ENCODE peak calls at places on chromosomes 3 and 15, in six cellular contexts. M is IMR-90, S is H9, B is neuronal stem cell, W is H1, A is trophoblast cell. O is an unnamed sample.

GRCh38 chr3:30201715-30202114 is 404.7 kb upstream of the TGFBR2 start:
- DNase-seq in B (no peak), A (no peak), M (peak; percentile 34), W (no peak), S (no peak), O (no peak)

GRCh38 chr15:41340189-41340695 is 7.6 kb downstream of the NUSAP1 start:
- DNase-seq in S (no peak), A (no peak), W (no peak), M (no peak), B (no peak), O (no peak)

GRCh38 chr3:161348791-161349400 is 22.4 kb downstream of the SPTSSB start:
- DNase-seq in B (no peak), W (no peak), A (no peak), S (no peak), M (no peak), O (peak; percentile 20)

GRCh38 chr3:65888980-65889706 is 149.6 kb downstream of the MAGI1 start:
- DNase-seq in S (no peak), B (no peak), W (no peak), M (peak; percentile 98), A (peak; percentile 69), O (peak; percentile 77)

GRCh38 chr3:134309987-134310700 is 59.5 kb upstream of the RYK start:
- DNase-seq in A (peak; percentile 58), S (no peak), W (no peak), M (no peak), B (no peak), O (peak; percentile 58)

GRCh38 chr3:55440406-55440708 is 46.7 kb downstream of the WNT5A start:
- DNase-seq in S (no peak), B (no peak), A (no peak), M (no peak), W (no peak), O (peak; percentile 44)

GRCh38 chr15:52180196-52180835 is 10.9 kb downstream of the GNB5 start:
- DNase-seq in W (no peak), B (no peak), A (no peak), M (no peak), S (no peak), O (no peak)

GRCh38 chr3:17055374-17056276 is 170.9 kb downstream of the PLCL2 start:
- DNase-seq in M (peak; percentile 65), W (no peak), B (no peak), A (no peak), S (no peak), O (no peak)

GRCh38 chr3:119628390-119628789 is 30.7 kb downstream of the PLA1A start:
- DNase-seq in W (no peak), A (no peak), M (no peak), S (no peak), B (no peak), O (no peak)

GRCh38 chr3:177396707-177397106 is 199.4 kb upstream of the TBL1XR1 start:
- DNase-seq in S (no peak), B (no peak), A (no peak), M (no peak), W (no peak), O (no peak)

GRCh38 chr3:151086484-151087456 is 1.3 kb downstream of the MED12L start:
- DNase-seq in M (peak; percentile 86), W (no peak), S (peak; percentile 85), B (peak; percentile 78), A (peak; percentile 70), O (peak; percentile 92)

GRCh38 chr15:74315626-74316025 is 51.8 kb downstream of the CYP11A1 start:
- DNase-seq in W (no peak), B (no peak), A (no peak), S (no peak), M (no peak), O (no peak)

GRCh38 chr3:120168038-120168437 is 73.8 kb upstream of the GSK3B start:
- DNase-seq in A (no peak), M (no peak), B (no peak), S (no peak), W (no peak), O (no peak)

GRCh38 chr3:33032937-33033336 is 64.0 kb downstream of the GLB1 start:
- DNase-seq in M (no peak), B (no peak), A (peak; percentile 22), W (no peak), S (no peak), O (no peak)

GRCh38 chr15:31336943-31337295 is 10.3 kb downstream of the KLF13 start:
- DNase-seq in A (peak; percentile 85), S (no peak), W (no peak), M (no peak), B (no peak), O (no peak)

GRCh38 chr3:13018561-13019242 is 54.5 kb downstream of the IQSEC1 start:
- DNase-seq in S (no peak), B (no peak), M (no peak), A (no peak), W (no peak), O (no peak)

GRCh38 chr15:99502182-99502581 is 63.6 kb upstream of the MEF2A start:
- DNase-seq in A (no peak), M (no peak), B (no peak), S (no peak), W (no peak), O (no peak)

GRCh38 chr15:101498076-101498730 is 8.7 kb upstream of the PCSK6 start:
- DNase-seq in M (no peak), B (no peak), A (no peak), W (no peak), S (no peak), O (no peak)

GRCh38 chr3:161748049-161748448 is 251.4 kb downstream of the OTOL1 start:
- DNase-seq in W (no peak), B (no peak), S (no peak), A (no peak), M (no peak), O (no peak)

GRCh38 chr3:190076601-190077444 is 43.9 kb downstream of the P3H2 start:
- DNase-seq in S (no peak), W (peak; percentile 41), A (peak; percentile 88), B (peak; percentile 78), M (peak; percentile 99), O (peak; percentile 98)

GRCh38 chr3:197504239-197505191 is 51.3 kb downstream of the BDH1 start:
- DNase-seq in A (no peak), W (no peak), B (no peak), S (no peak), M (no peak), O (no peak)

GRCh38 chr15:66184936-66185790 is 68.4 kb downstream of the MEGF11 start:
- DNase-seq in M (no peak), S (peak; percentile 19), A (no peak), W (no peak), B (no peak), O (no peak)

DNA sequence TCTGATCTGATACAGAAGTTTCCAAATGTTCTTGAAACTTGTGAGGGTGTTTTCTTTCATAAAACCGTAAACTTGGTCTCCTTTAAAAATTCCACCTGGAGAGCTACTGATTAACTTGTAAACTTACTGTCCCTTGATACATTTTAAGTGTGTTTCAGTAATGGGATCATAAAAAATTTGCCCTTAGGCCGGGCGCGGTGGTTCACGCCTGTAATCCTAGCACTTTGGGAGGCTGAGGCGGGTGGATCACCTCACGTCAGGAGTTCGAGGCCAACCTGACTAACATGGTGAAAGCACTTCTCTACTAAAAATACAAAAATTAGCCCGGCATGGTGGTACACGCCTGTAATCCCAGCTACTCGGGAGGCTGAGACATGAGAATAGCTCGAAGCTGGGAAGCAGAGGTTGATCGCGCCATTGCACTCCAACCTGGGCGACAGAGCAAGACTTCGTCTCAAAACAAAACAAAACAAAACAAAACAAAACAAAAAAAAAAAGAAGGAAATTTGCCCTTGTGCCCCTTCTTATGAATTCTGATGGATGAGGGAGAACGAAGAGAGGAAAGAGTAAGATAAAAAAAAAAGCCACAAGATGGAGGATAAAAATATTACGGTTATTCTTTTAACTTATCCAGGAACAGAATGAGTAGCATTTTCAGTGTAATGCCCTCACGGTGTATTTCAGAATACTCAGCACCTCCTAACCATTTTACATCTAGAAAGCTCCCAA is 32.1 kb upstream of the AP4E1 start:
- DNase-seq in S (no peak), A (no peak), W (no peak), M (no peak), B (no peak), O (no peak)
- H3K4me1 ChIP-seq in S (no peaks in the 10 kb centered on the region), A (no peaks in the 10 kb centered on the region), W (no peaks in the 10 kb centered on the region), M (peaks cover 7% of the 10 kb centered on the region), B (no peaks in the 10 kb centered on the region), O (peaks cover 4% of the 10 kb centered on the region)

GRCh38 chr15:87712211-87712610 is 544.3 kb downstream of the NTRK3 start:
- DNase-seq in S (no peak), A (no peak), B (no peak), W (no peak), M (no peak), O (no peak)
- H4K91ac ChIP-seq in S (no peak overlapping the region), A (no peak overlapping the region), B (no peak overlapping the region), W (no peak overlapping the region), M (no peak overlapping the region), O (no peak overlapping the region)

GRCh38 chr3:129892857-129893615 is 475 bp downstream of the TMCC1 start:
- DNase-seq in W (no peak), S (peak; percentile 65), A (peak; percentile 50), M (no peak), B (peak; percentile 72), O (peak; percentile 56)
- H4K8ac ChIP-seq in W (peak overlapping the region; percentile 98), S (no peak overlapping the region), A (peak overlapping the region; percentile 90), M (peak overlapping the region; percentile 83), B (no peak overlapping the region), O (peak overlapping the region; percentile 89)

GRCh38 chr15:81032355-81032754 is 31.6 kb downstream of the TLNRD1 start:
- DNase-seq in S (no peak), A (no peak), B (no peak), M (no peak), W (no peak), O (no peak)

GRCh38 chr15:81030368-81030739 is 29.6 kb downstream of the TLNRD1 start:
- DNase-seq in S (no peak), W (no peak), M (no peak), A (no peak), B (no peak), O (no peak)

GRCh38 chr15:81029416-81030367 is 29.0 kb downstream of the TLNRD1 start:
- DNase-seq in B (no peak), W (no peak), M (peak; percentile 31), S (no peak), A (no peak), O (no peak)

GRCh38 chr15:81032818-81033217 is 32.1 kb downstream of the TLNRD1 start:
- DNase-seq in S (no peak), A (no peak), M (no peak), B (no peak), W (no peak), O (no peak)

GRCh38 chr15:81031203-81031602 is 30.5 kb downstream of the TLNRD1 start:
- DNase-seq in S (no peak), B (no peak), A (no peak), W (no peak), M (no peak), O (no peak)
- H3K4me1 ChIP-seq in S (no peaks in the 10 kb centered on the region), B (no peaks in the 10 kb centered on the region), A (no peaks in the 10 kb centered on the region), W (peaks cover 3% of the 10 kb centered on the region), M (peaks cover 4% of the 10 kb centered on the region), O (no peaks in the 10 kb centered on the region)

GRCh38 chr3:15055019-15055557 is 10.0 kb downstream of the MRPS25 start:
- DNase-seq in M (peak; percentile 59), S (no peak), B (no peak), A (no peak), W (no peak), O (no peak)
- H4K91ac ChIP-seq in M (no peak overlapping the region), S (no peak overlapping the region), B (no peak overlapping the region), A (no peak overlapping the region), W (no peak overlapping the region), O (no peak overlapping the region)

GRCh38 chr3:188316723-188317070 is 162.7 kb downstream of the LPP start:
- DNase-seq in B (no peak), A (peak; percentile 86), M (no peak), S (no peak), W (no peak), O (no peak)
- H4K8ac ChIP-seq in B (no peak overlapping the region), A (no peak overlapping the region), M (no peak overlapping the region), S (no peak overlapping the region), W (no peak overlapping the region), O (no peak overlapping the region)

GRCh38 chr3:57949344-57949743 is 58.9 kb upstream of the FLNB start:
- DNase-seq in S (no peak), B (no peak), W (no peak), A (no peak), M (no peak), O (no peak)
- H3K4me1 ChIP-seq in S (peaks cover 13% of the 10 kb centered on the region), B (peaks cover 30% of the 10 kb centered on the region), W (peaks cover 9% of the 10 kb centered on the region), A (peaks cover 36% of the 10 kb centered on the region), M (peaks cover 18% of the 10 kb centered on the region), O (peaks cover 13% of the 10 kb centered on the region)

O was measured in mesenchymal stem cell.